ENCODE peak calls at places on chromosomes 5 and 9, in six cellular contexts. C is H1, S is HCT116, F is HepG2, H is WTC11, R is K562. U is an unnamed sample.

GRCh38 chr5:103016167-103016566 is 103.8 kb downstream of the GIN1 start:
- DNase-seq in H (no peak), F (no peak), S (no peak), R (no peak), C (no peak), U (no peak)

GRCh38 chr5:173919443-173919842 is 31.3 kb downstream of the CPEB4 start:
- DNase-seq in H (no peak), S (no peak), F (peak), C (no peak), R (no peak), U (no peak)

GRCh38 chr9:127963041-127963358 is 17.8 kb downstream of the EEIG1 start:
- DNase-seq in C (no peak), H (no peak), S (no peak), R (no peak), F (no peak), U (no peak)

GRCh38 chr5:132221781-132222648 is 5.6 kb downstream of the P4HA2 start:
- DNase-seq in H (no peak), C (no peak), F (no peak), S (no peak), R (no peak), U (no peak)

GRCh38 chr5:3002230-3002629 is 250.8 kb upstream of the IRX2 start:
- DNase-seq in R (no peak), S (no peak), F (no peak), C (no peak), H (no peak), U (no peak)

GRCh38 chr5:136781464-136781863 is 416.1 kb upstream of the TRPC7 start:
- DNase-seq in H (no peak), S (no peak), F (no peak), C (no peak), R (no peak), U (no peak)

GRCh38 chr9:107739601-107740082 is 250.1 kb upstream of the KLF4 start:
- DNase-seq in C (peak), R (no peak), H (no peak), F (no peak), S (no peak), U (no peak)

GRCh38 chr5:4022991-4023390 is 427.4 kb downstream of the IRX1 start:
- DNase-seq in R (no peak), F (no peak), H (no peak), S (no peak), C (no peak), U (no peak)

GRCh38 chr9:9963861-9964260 is 648.9 kb downstream of the PTPRD start:
- DNase-seq in R (no peak), C (no peak), H (no peak), S (no peak), F (no peak), U (no peak)

GRCh38 chr9:14992025-14992424 is 81.8 kb upstream of the FREM1 start:
- DNase-seq in C (no peak), H (no peak), R (no peak), F (no peak), S (no peak), U (no peak)

GRCh38 chr5:51983161-51983560 is 599.9 kb downstream of the ISL1 start:
- DNase-seq in R (no peak), F (no peak), H (no peak), C (no peak), S (no peak), U (no peak)

GRCh38 chr9:130890124-130890523 is 6.5 kb downstream of the QRFP start:
- DNase-seq in F (no peak), R (no peak), S (no peak), H (no peak), C (no peak), U (no peak)

GRCh38 chr9:96027271-96028131 is 152.0 kb downstream of the ERCC6L2 start:
- DNase-seq in C (peak), S (no peak), R (no peak), F (no peak), H (peak), U (no peak)

GRCh38 chr5:143002459-143003327 is 232.5 kb downstream of the ARHGAP26 start:
- DNase-seq in C (no peak), H (no peak), F (no peak), R (peak), S (no peak), U (peak)

GRCh38 chr5:134091626-134092121 is 22.8 kb upstream of the TCF7 start:
- DNase-seq in C (no peak), S (no peak), F (peak), R (no peak), H (no peak), U (no peak)

GRCh38 chr5:72166070-72166979 is 59.0 kb downstream of the MAP1B start:
- DNase-seq in H (peak), F (no peak), R (peak), S (no peak), C (peak), U (peak)
- TF ChIP-seq SP1 in H (no peak), F (no peak), R (no peak), S (no peak), C (no peak), U (no peak)

GRCh38 chr9:134318481-134318891 is 7.8 kb upstream of the RXRA start:
- DNase-seq in S (no peak), R (no peak), H (no peak), F (no peak), C (no peak), U (no peak)

GRCh38 chr9:134320916-134321570 is 5.2 kb upstream of the RXRA start:
- DNase-seq in C (no peak), H (no peak), S (no peak), R (no peak), F (peak), U (no peak)

GRCh38 chr9:134318941-134319305 is 7.3 kb upstream of the RXRA start:
- DNase-seq in C (no peak), F (no peak), H (no peak), R (no peak), S (no peak), U (no peak)

GRCh38 chr9:134320195-134320885 is 5.9 kb upstream of the RXRA start:
- DNase-seq in F (no peak), H (no peak), R (no peak), S (no peak), C (no peak), U (no peak)

GRCh38 chr9:134319306-134320194 is 6.7 kb upstream of the RXRA start:
- DNase-seq in R (no peak), S (no peak), F (no peak), C (no peak), H (no peak), U (no peak)
- TF ChIP-seq SP1 in R (no peak), S (no peak), F (no peak), C (no peak), H (no peak), U (no peak)

GRCh38 chr9:93662016-93662638 is 85.7 kb downstream of the PHF2 start:
- DNase-seq in C (no peak), R (no peak), S (no peak), F (no peak), H (no peak), U (no peak)

GRCh38 chr9:93659837-93660177 is 83.4 kb downstream of the PHF2 start:
- DNase-seq in F (no peak), C (no peak), S (no peak), R (no peak), H (no peak), U (no peak)

GRCh38 chr9:93659044-93659836 is 82.9 kb downstream of the PHF2 start:
- DNase-seq in C (no peak), R (no peak), S (no peak), F (no peak), H (peak), U (no peak)

GRCh38 chr9:93661591-93661990 is 85.2 kb downstream of the PHF2 start:
- DNase-seq in C (no peak), S (no peak), R (no peak), H (no peak), F (no peak), U (no peak)

DNA sequence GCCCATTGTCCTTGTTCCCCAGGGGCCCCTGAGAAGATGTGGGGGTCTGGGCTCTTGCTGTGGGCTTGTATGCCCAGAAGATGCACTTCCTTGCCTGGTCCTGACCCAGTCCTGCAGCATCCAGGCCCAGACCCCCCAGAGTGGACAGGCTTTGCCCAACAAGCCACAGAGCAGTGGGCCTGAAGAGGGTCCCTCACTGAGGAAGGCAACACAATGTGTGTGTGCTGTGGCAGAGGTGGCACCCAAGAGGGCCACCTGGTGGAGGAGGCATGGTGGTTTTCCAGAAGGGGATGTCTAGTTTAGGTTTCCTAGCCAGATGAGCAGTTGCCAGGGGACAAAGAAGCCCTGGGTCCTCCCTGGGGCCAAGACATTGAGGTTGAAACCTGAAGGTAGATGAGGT is 84.3 kb downstream of the PHF2 start:
- DNase-seq in S (no peak), F (no peak), C (no peak), H (peak), R (no peak), U (no peak)
- TF ChIP-seq SP1 in S (no peak), F (no peak), C (no peak), H (no peak), R (no peak), U (no peak)

DNA sequence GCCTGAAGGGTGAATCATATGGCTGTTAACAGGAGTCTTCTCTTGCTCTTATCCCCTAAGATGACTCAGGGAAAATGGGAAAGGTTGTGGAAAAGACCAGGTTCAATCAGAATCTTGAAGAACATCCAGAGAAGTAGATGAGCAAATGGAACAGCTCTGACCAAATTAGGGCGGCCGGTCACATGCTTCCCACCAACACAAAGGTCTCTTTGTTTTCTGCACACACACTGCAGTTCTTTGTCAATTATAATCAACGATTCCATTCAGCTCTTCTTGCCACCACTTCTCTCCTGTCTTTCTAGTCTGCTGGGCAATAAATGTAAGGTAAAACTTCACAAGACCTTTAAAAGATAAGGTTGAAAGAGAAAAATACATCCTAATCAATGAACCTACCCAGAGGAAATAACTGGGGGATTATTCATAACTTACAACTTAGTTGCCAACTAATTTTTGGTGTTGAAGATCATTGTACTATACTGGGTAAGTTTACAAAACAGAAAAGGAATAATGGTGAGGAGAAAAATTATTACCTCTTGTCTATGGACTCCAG is 442.0 kb upstream of the PIK3R1 start:
- DNase-seq in R (no peak), C (no peak), H (no peak), F (peak), S (peak), U (no peak)
- TF ChIP-seq SP1 in R (no peak), C (no peak), H (no peak), F (no peak), S (peak), U (no peak)

GRCh38 chr5:39579750-39580149 is 155.0 kb upstream of the DAB2 start:
- DNase-seq in S (no peak), F (no peak), C (no peak), H (no peak), R (no peak), U (no peak)

GRCh38 chr5:39580702-39581498 is 156.1 kb upstream of the DAB2 start:
- DNase-seq in F (no peak), C (no peak), R (no peak), H (no peak), S (no peak), U (no peak)

GRCh38 chr5:39584921-39585320 is 160.1 kb upstream of the DAB2 start:
- DNase-seq in F (no peak), S (no peak), R (no peak), C (no peak), H (no peak), U (no peak)

GRCh38 chr5:39578887-39579497 is 154.2 kb upstream of the DAB2 start:
- DNase-seq in H (no peak), F (no peak), R (no peak), C (no peak), S (peak), U (no peak)
- TF ChIP-seq SP1 in H (no peak), F (no peak), R (no peak), C (no peak), S (no peak), U (no peak)

GRCh38 chr5:125722550-125722949 is 700.7 kb upstream of the GRAMD2B start:
- DNase-seq in H (no peak), F (no peak), S (no peak), C (no peak), R (no peak), U (no peak)

GRCh38 chr5:125717209-125717608 is 706.0 kb upstream of the GRAMD2B start:
- DNase-seq in H (no peak), R (no peak), S (no peak), C (no peak), F (peak), U (no peak)

GRCh38 chr5:125720745-125721144 is 702.5 kb upstream of the GRAMD2B start:
- DNase-seq in F (no peak), S (no peak), C (no peak), R (no peak), H (no peak), U (no peak)

GRCh38 chr5:125725686-125726085 is 697.5 kb upstream of the GRAMD2B start:
- DNase-seq in F (no peak), S (no peak), H (no peak), C (no peak), R (no peak), U (no peak)

GRCh38 chr5:125719681-125720676 is 703.2 kb upstream of the GRAMD2B start:
- DNase-seq in R (no peak), F (peak), S (no peak), C (no peak), H (no peak), U (peak)
- TF ChIP-seq SP1 in R (no peak), F (no peak), S (no peak), C (no peak), H (no peak), U (no peak)

DNA sequence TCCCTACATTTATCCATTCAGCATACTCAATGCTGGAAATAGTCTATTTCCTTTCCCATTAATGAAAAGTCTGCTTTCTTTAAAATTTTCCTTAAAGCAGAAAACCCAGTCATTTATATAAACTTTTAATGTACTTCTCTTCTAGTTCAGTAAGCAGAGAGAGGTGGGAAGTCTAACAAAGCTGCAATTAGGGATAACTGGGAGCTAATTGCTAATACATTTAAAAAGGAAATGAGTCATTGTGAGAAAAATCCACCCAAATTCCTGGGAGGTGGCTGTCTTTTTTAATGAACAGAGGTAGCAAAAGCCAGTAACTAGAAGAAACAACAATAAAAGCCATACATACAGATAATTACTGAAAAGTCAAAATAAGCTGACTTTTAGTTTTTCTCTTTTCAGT is 128.6 kb downstream of the FBN2 start:
- DNase-seq in F (no peak), S (no peak), H (no peak), R (no peak), C (no peak), U (no peak)
- TF ChIP-seq SP1 in F (no peak), S (no peak), H (no peak), R (no peak), C (no peak), U (no peak)

U was measured in HEK293T.